ENCODE peak calls at places on chromosome 13, in four cellular contexts. L, B, H and Z are unnamed samples.

GRCh38 chr13:44842158-44842557 is 147.1 kb downstream of the NUFIP1 start:
- DNase-seq in B (no peak), L (peak), H (no peak), Z (no peak)

GRCh38 chr13:51768378-51768921 is 35.5 kb downstream of the DHRS12 start:
- DNase-seq in L (no peak), H (no peak), B (no peak), Z (no peak)

GRCh38 chr13:40368123-40368891 is 298.1 kb downstream of the FOXO1 start:
- DNase-seq in B (no peak), H (no peak), L (no peak), Z (no peak)

GRCh38 chr13:46739447-46740125 is 57.4 kb downstream of the ESD start:
- DNase-seq in L (peak), B (no peak), H (no peak), Z (no peak)

GRCh38 chr13:79549355-79550106 is 68.6 kb downstream of the NDFIP2 start:
- DNase-seq in L (no peak), B (no peak), H (no peak), Z (no peak)

GRCh38 chr13:30978981-30979956 is 46.8 kb downstream of the TEX26 start:
- DNase-seq in H (peak), L (peak), B (peak), Z (peak)

GRCh38 chr13:21039097-21039800 is 22.1 kb downstream of the LATS2 start:
- DNase-seq in B (no peak), L (no peak), H (no peak), Z (no peak)

GRCh38 chr13:114046447-114046846 is 72.6 kb upstream of the C13orf46 start:
- DNase-seq in B (no peak), H (no peak), L (no peak), Z (no peak)

GRCh38 chr13:110716235-110716505 is 2.7 kb downstream of the ING1 start:
- DNase-seq in H (peak), L (peak), B (no peak), Z (no peak)

GRCh38 chr13:73653688-73654087 is 480.5 kb downstream of the KLF12 start:
- DNase-seq in L (no peak), H (no peak), B (no peak), Z (no peak)

GRCh38 chr13:113962386-113962785 is 11.5 kb downstream of the C13orf46 start:
- DNase-seq in H (peak), B (no peak), L (no peak), Z (no peak)

GRCh38 chr13:48493076-48493765 is 39.7 kb downstream of the RCBTB2 start:
- DNase-seq in L (peak), H (no peak), B (no peak), Z (no peak)

GRCh38 chr13:82358284-82358683 is 1524.0 kb downstream of the SLITRK1 start:
- DNase-seq in B (no peak), H (no peak), L (peak), Z (no peak)

GRCh38 chr13:109715902-109716301 is 70.5 kb downstream of the IRS2 start:
- DNase-seq in H (no peak), L (peak), B (no peak), Z (no peak)

GRCh38 chr13:95771950-95772349 is 95.0 kb downstream of the DNAJC3 start:
- DNase-seq in B (no peak), L (no peak), H (no peak), Z (no peak)

GRCh38 chr13:111025310-111025709 is 89.8 kb upstream of the ARHGEF7 start:
- DNase-seq in B (no peak), H (no peak), L (no peak), Z (no peak)

GRCh38 chr13:87674143-87674772 is 3.1 kb downstream of the SLITRK5 start:
- DNase-seq in L (no peak), H (no peak), B (no peak), Z (no peak)

GRCh38 chr13:112892759-112893569 is 76.0 kb upstream of the MCF2L start:
- DNase-seq in H (peak), B (no peak), L (no peak), Z (no peak)

GRCh38 chr13:75703768-75704167 is 67.6 kb downstream of the LMO7 start:
- DNase-seq in L (no peak), H (no peak), B (no peak), Z (no peak)

GRCh38 chr13:89827552-89827951 is 1519.9 kb upstream of the MIR17HG start:
- DNase-seq in B (no peak), L (peak), H (no peak), Z (no peak)

GRCh38 chr13:46592410-46592809 is 39.4 kb downstream of the LRCH1 start:
- DNase-seq in L (no peak), H (no peak), B (no peak), Z (no peak)